ENCODE peak calls at places on chromosome 16, in nine cellular contexts. O is cardiac muscle cell, W is GM23338, L is mucosa of descending colon, S is esophagus muscularis mucosa, M is heart left ventricle, C is stomach, T is OCI-LY7, Q is upper lobe of left lung. Y is an unnamed sample. For H3K4me1, the result is how much of the 10 kb centered on the place peaks cover.

GRCh38 chr16:85654251-85655115 is 34.3 kb downstream of the GINS2 start:
- DNase-seq in O (no peak), W (no peak), L (peak), S (no peak), M (no peak), C (no peak), T (no peak), Q (peak), Y (no peak)

GRCh38 chr16:80580109-80580832 is 39.5 kb downstream of the DYNLRB2 start:
- DNase-seq in O (peak), W (peak), L (no peak), S (no peak), M (no peak), C (no peak), T (no peak), Q (no peak), Y (no peak)

GRCh38 chr16:27232061-27232841 is 28.9 kb downstream of the KDM8 start:
- DNase-seq in O (no peak), W (no peak), L (peak), S (no peak), M (no peak), C (no peak), T (peak), Q (no peak), Y (no peak)

GRCh38 chr16:12535535-12536411 is 267.9 kb downstream of the CPPED1 start:
- DNase-seq in O (peak), W (peak), L (no peak), S (no peak), M (no peak), C (no peak), T (no peak), Q (no peak), Y (no peak)

GRCh38 chr16:17358350-17358749 is 112.4 kb downstream of the XYLT1 start:
- DNase-seq in O (no peak), W (no peak), L (peak), S (no peak), M (no peak), C (no peak), T (no peak), Q (no peak), Y (no peak)

GRCh38 chr16:5385115-5385514 is 287.5 kb upstream of the EEF2KMT start:
- DNase-seq in O (no peak), W (no peak), L (no peak), S (no peak), M (no peak), C (no peak), T (no peak), Q (no peak), Y (no peak)

GRCh38 chr16:69057400-69058378 is 47.8 kb upstream of the HAS3 start:
- DNase-seq in O (peak), W (no peak), L (peak), S (no peak), M (no peak), C (no peak), T (no peak), Q (no peak), Y (no peak)

GRCh38 chr16:48607056-48607825 is 2.7 kb downstream of the N4BP1 start:
- DNase-seq in O (peak), W (no peak), L (no peak), S (no peak), M (no peak), C (peak), T (no peak), Q (no peak), Y (no peak)

GRCh38 chr16:68910051-68910450 is 66.7 kb downstream of the TANGO6 start:
- DNase-seq in O (no peak), W (no peak), L (no peak), S (no peak), M (no peak), C (no peak), T (no peak), Q (no peak), Y (peak)

GRCh38 chr16:49513040-49513439 is 139.4 kb downstream of the C16orf78 start:
- DNase-seq in O (no peak), W (peak), L (peak), S (no peak), M (no peak), C (no peak), T (peak), Q (no peak), Y (no peak)

GRCh38 chr16:17970816-17971291 is 365.7 kb downstream of the NPIPA8 start:
- DNase-seq in O (no peak), W (peak), L (no peak), S (no peak), M (no peak), C (no peak), T (no peak), Q (no peak), Y (peak)

GRCh38 chr16:83992624-83993023 is 24.6 kb downstream of the NECAB2 start:
- DNase-seq in O (peak), W (no peak), L (no peak), S (no peak), M (no peak), C (no peak), T (no peak), Q (no peak), Y (peak)

GRCh38 chr16:6160871-6161270 is 1063.3 kb upstream of the EEF2KMT start:
- DNase-seq in O (no peak), W (no peak), L (no peak), S (no peak), M (no peak), C (no peak), T (no peak), Q (no peak), Y (no peak)

GRCh38 chr16:89484923-89485679 is 5.3 kb downstream of the ANKRD11 start:
- DNase-seq in O (no peak), W (peak), L (peak), S (no peak), M (no peak), C (no peak), T (peak), Q (no peak), Y (no peak)

GRCh38 chr16:88691924-88692560 is 5.7 kb upstream of the SNAI3 start:
- DNase-seq in O (no peak), W (no peak), L (peak), S (no peak), M (no peak), C (no peak), T (no peak), Q (peak), Y (no peak)

GRCh38 chr16:77113835-77114234 is 77.2 kb upstream of the MON1B start:
- DNase-seq in O (peak), W (no peak), L (no peak), S (no peak), M (no peak), C (peak), T (no peak), Q (no peak), Y (peak)

GRCh38 chr16:56618138-56618537 is 7.4 kb upstream of the MT1E start:
- DNase-seq in O (no peak), W (no peak), L (no peak), S (no peak), M (no peak), C (no peak), T (no peak), Q (no peak), Y (no peak)

GRCh38 chr16:10791048-10791447 is 27.5 kb downstream of the TVP23A start:
- DNase-seq in O (no peak), W (no peak), L (no peak), S (no peak), M (no peak), C (no peak), T (no peak), Q (no peak), Y (no peak)

GRCh38 chr16:89605186-89605970 is 8.1 kb upstream of the DPEP1 start:
- DNase-seq in O (no peak), W (no peak), L (no peak), S (no peak), M (no peak), C (no peak), T (no peak), Q (peak), Y (no peak)

GRCh38 chr16:86120982-86121242 is 221.9 kb downstream of the IRF8 start:
- DNase-seq in O (no peak), W (no peak), L (no peak), S (no peak), M (no peak), C (no peak), T (no peak), Q (no peak), Y (no peak)

GRCh38 chr16:56298948-56299602 is 107.8 kb downstream of the GNAO1 start:
- DNase-seq in O (no peak), W (no peak), L (no peak), S (no peak), M (no peak), C (no peak), T (no peak), Q (no peak), Y (peak)

GRCh38 chr16:85750827-85751641 is at the start of gene C16orf74:
- DNase-seq in O (peak), W (peak), L (no peak), S (no peak), M (peak), C (peak), T (peak), Q (peak), Y (peak)

GRCh38 chr16:10039220-10040096 is 142.8 kb downstream of the GRIN2A start:
- DNase-seq in O (peak), W (peak), L (no peak), S (no peak), M (peak), C (no peak), T (no peak), Q (peak), Y (peak)

GRCh38 chr16:87074635-87075318 is 242.4 kb downstream of the C16orf95 start:
- DNase-seq in O (no peak), W (no peak), L (no peak), S (no peak), M (no peak), C (no peak), T (peak), Q (no peak), Y (no peak)

GRCh38 chr16:86884256-86884655 is 305.9 kb downstream of the FOXL1 start:
- DNase-seq in O (no peak), W (peak), L (no peak), S (no peak), M (no peak), C (no peak), T (no peak), Q (no peak), Y (no peak)

GRCh38 chr16:14434860-14435259 is 195.2 kb downstream of the PARN start:
- DNase-seq in O (no peak), W (peak), L (no peak), S (no peak), M (no peak), C (no peak), T (no peak), Q (no peak), Y (no peak)

GRCh38 chr16:84449156-84450140 is 55.0 kb downstream of the MEAK7 start:
- DNase-seq in O (no peak), W (no peak), L (peak), S (no peak), M (no peak), C (peak), T (no peak), Q (peak), Y (no peak)

GRCh38 chr16:22664132-22664531 is 149.8 kb upstream of the HS3ST2 start:
- DNase-seq in O (no peak), W (no peak), L (no peak), S (no peak), M (no peak), C (no peak), T (no peak), Q (no peak), Y (no peak)

GRCh38 chr16:28317040-28317880 is 24.9 kb downstream of the SBK1 start:
- DNase-seq in O (peak), W (peak), L (peak), S (no peak), M (peak), C (peak), T (peak), Q (peak), Y (peak)

GRCh38 chr16:31214705-31215286 is 877 bp downstream of the TRIM72 start:
- DNase-seq in O (no peak), W (peak), L (no peak), S (no peak), M (no peak), C (no peak), T (no peak), Q (peak), Y (no peak)

GRCh38 chr16:25628766-25629165 is 63.0 kb upstream of the HS3ST4 start:
- DNase-seq in O (no peak), W (no peak), L (no peak), S (no peak), M (no peak), C (no peak), T (no peak), Q (no peak), Y (no peak)

GRCh38 chr16:23557779-23558330 is 328 bp downstream of the UBFD1 start:
- DNase-seq in O (peak), W (peak), L (no peak), S (no peak), M (peak), C (no peak), T (no peak), Q (peak), Y (peak)

GRCh38 chr16:88310796-88311605 is 71.8 kb upstream of the ZNF469 start:
- DNase-seq in O (no peak), W (no peak), L (no peak), S (no peak), M (no peak), C (no peak), T (no peak), Q (no peak), Y (no peak)

GRCh38 chr16:4933871-4934395 is 3.0 kb downstream of the PPL start:
- DNase-seq in O (no peak), W (no peak), L (no peak), S (no peak), M (no peak), C (no peak), T (no peak), Q (no peak), Y (no peak)

GRCh38 chr16:89096768-89097527 is 3.3 kb downstream of the ACSF3 start:
- DNase-seq in O (no peak), W (no peak), L (no peak), S (no peak), M (no peak), C (no peak), T (peak), Q (peak), Y (no peak)

GRCh38 chr16:10242076-10242475 is 59.8 kb upstream of the GRIN2A start:
- DNase-seq in O (no peak), W (no peak), L (no peak), S (no peak), M (no peak), C (no peak), T (no peak), Q (no peak), Y (no peak)

GRCh38 chr16:29809031-29809747 is 2.8 kb upstream of the PRRT2 start:
- DNase-seq in O (no peak), W (no peak), L (peak), S (no peak), M (no peak), C (no peak), T (no peak), Q (peak), Y (no peak)

GRCh38 chr16:29809850-29810698 is 1.9 kb upstream of the PRRT2 start:
- DNase-seq in O (no peak), W (peak), L (peak), S (no peak), M (no peak), C (no peak), T (peak), Q (peak), Y (peak)

GRCh38 chr16:29811170-29811895 is 660 bp upstream of the PRRT2 start:
- DNase-seq in O (peak), W (peak), L (peak), S (peak), M (peak), C (peak), T (peak), Q (peak), Y (peak)

GRCh38 chr16:29811896-29812665 is at the start of gene PRRT2:
- DNase-seq in O (peak), W (peak), L (peak), S (no peak), M (peak), C (no peak), T (no peak), Q (peak), Y (peak)

GRCh38 chr16:29810699-29811169 is 1.3 kb upstream of the PRRT2 start:
- DNase-seq in O (no peak), W (peak), L (peak), S (no peak), M (no peak), C (no peak), T (no peak), Q (no peak), Y (no peak)
- H3K4me3 ChIP-seq in O (no peak), W (peak), L (no peak), S (no peak), M (peak), C (peak), T (peak), Q (peak), Y (peak)

GRCh38 chr16:58678716-58679115 is 5.9 kb downstream of the SLC38A7 start:
- DNase-seq in O (peak), W (no peak), L (no peak), S (no peak), M (peak), C (no peak), T (peak), Q (no peak), Y (peak)
- TF ChIP-seq CTCF in O (peak), W (no peak), L (no peak), S (peak), M (peak), C (no peak), T (peak), Q (no peak), Y (peak)

GRCh38 chr16:1279945-1280589 is 24.2 kb downstream of the TPSD1 start:
- DNase-seq in O (no peak), W (no peak), L (peak), S (no peak), M (no peak), C (no peak), T (no peak), Q (peak), Y (no peak)
- H3K4me1 ChIP-seq in O (under half), W (under half), L (under half), S (under half), M (under half), C (under half), T (under half), Q (under half), Y (under half)

GRCh38 chr16:50861451-50861850 is 119.6 kb downstream of the CYLD start:
- DNase-seq in O (no peak), W (no peak), L (no peak), S (peak), M (no peak), C (no peak), T (no peak), Q (no peak), Y (no peak)
- H3K4me3 ChIP-seq in O (no peak), W (no peak), L (no peak), S (no peak), M (no peak), C (no peak), T (no peak), Q (no peak), Y (no peak)

GRCh38 chr16:58515871-58516767 is 802 bp downstream of the SETD6 start:
- DNase-seq in O (peak), W (peak), L (peak), S (no peak), M (peak), C (peak), T (peak), Q (peak), Y (no peak)

GRCh38 chr16:58518083-58518979 is 3.0 kb downstream of the SETD6 start:
- DNase-seq in O (no peak), W (no peak), L (no peak), S (no peak), M (no peak), C (no peak), T (no peak), Q (no peak), Y (no peak)

GRCh38 chr16:58516768-58517107 is 1.4 kb downstream of the SETD6 start:
- DNase-seq in O (no peak), W (no peak), L (no peak), S (no peak), M (no peak), C (no peak), T (no peak), Q (no peak), Y (no peak)

GRCh38 chr16:58513874-58514273 is 1.4 kb upstream of the SETD6 start:
- DNase-seq in O (no peak), W (no peak), L (no peak), S (no peak), M (no peak), C (no peak), T (no peak), Q (no peak), Y (no peak)

GRCh38 chr16:58515125-58515870 is at the start of gene SETD6:
- DNase-seq in O (peak), W (peak), L (peak), S (peak), M (peak), C (peak), T (peak), Q (peak), Y (peak)
- TF ChIP-seq CTCF in O (peak), W (no peak), L (no peak), S (peak), M (peak), C (peak), T (no peak), Q (peak), Y (no peak)